ENCODE peak calls at places on chromosomes 5 and 9, in five cellular contexts. One of them, this sample, is unnamed.

GRCh38 chr5:133017964-133018363 is 8.4 kb downstream of the ZCCHC10 start:
- DNase-seq in lower lobe of right lung: no peak
- DNase-seq in WERI-Rb-1: no peak
- DNase-seq in tibial artery: no peak
- DNase-seq in pancreas: no peak
- DNase-seq in this sample: no peak

GRCh38 chr5:27130587-27130986 is 92.2 kb upstream of the CDH9 start:
- DNase-seq in pancreas: no peak
- DNase-seq in WERI-Rb-1: no peak
- DNase-seq in tibial artery: no peak
- DNase-seq in lower lobe of right lung: no peak
- DNase-seq in this sample: peak

GRCh38 chr5:1208743-1209551 is 7.6 kb downstream of the SLC6A19 start:
- DNase-seq in tibial artery: no peak
- DNase-seq in lower lobe of right lung: peak
- DNase-seq in pancreas: peak
- DNase-seq in WERI-Rb-1: peak
- DNase-seq in this sample: peak

GRCh38 chr9:4964540-4964939 is 20.5 kb upstream of the JAK2 start:
- DNase-seq in tibial artery: no peak
- DNase-seq in pancreas: no peak
- DNase-seq in lower lobe of right lung: no peak
- DNase-seq in WERI-Rb-1: no peak
- DNase-seq in this sample: no peak

GRCh38 chr5:151140686-151141459 is 16.7 kb downstream of the ANXA6 start:
- DNase-seq in pancreas: no peak
- DNase-seq in tibial artery: no peak
- DNase-seq in WERI-Rb-1: no peak
- DNase-seq in lower lobe of right lung: no peak
- DNase-seq in this sample: no peak

GRCh38 chr9:111897831-111898144 is 1.2 kb downstream of the UGCG start:
- DNase-seq in pancreas: no peak
- DNase-seq in lower lobe of right lung: no peak
- DNase-seq in tibial artery: no peak
- DNase-seq in WERI-Rb-1: no peak
- DNase-seq in this sample: peak

GRCh38 chr5:14257995-14258403 is 114.9 kb downstream of the TRIO start:
- DNase-seq in lower lobe of right lung: no peak
- DNase-seq in pancreas: no peak
- DNase-seq in tibial artery: no peak
- DNase-seq in WERI-Rb-1: no peak
- DNase-seq in this sample: no peak

GRCh38 chr9:104758974-104759373 is 5.0 kb upstream of the NIPSNAP3B start:
- DNase-seq in pancreas: no peak
- DNase-seq in tibial artery: no peak
- DNase-seq in WERI-Rb-1: no peak
- DNase-seq in lower lobe of right lung: no peak
- DNase-seq in this sample: no peak

GRCh38 chr5:68995847-68996204 is 98.0 kb upstream of the SLC30A5 start:
- DNase-seq in WERI-Rb-1: no peak
- DNase-seq in tibial artery: no peak
- DNase-seq in lower lobe of right lung: no peak
- DNase-seq in pancreas: no peak
- DNase-seq in this sample: no peak

GRCh38 chr5:61228691-61229280 is 66.5 kb upstream of the SMIM15 start:
- DNase-seq in WERI-Rb-1: no peak
- DNase-seq in pancreas: no peak
- DNase-seq in tibial artery: no peak
- DNase-seq in lower lobe of right lung: no peak
- DNase-seq in this sample: no peak

GRCh38 chr5:43038523-43038989 is 1.6 kb downstream of the ANXA2R start:
- DNase-seq in pancreas: no peak
- DNase-seq in lower lobe of right lung: no peak
- DNase-seq in WERI-Rb-1: no peak
- DNase-seq in tibial artery: no peak
- DNase-seq in this sample: no peak

GRCh38 chr5:17305964-17306725 is 88.7 kb downstream of the BASP1 start:
- DNase-seq in WERI-Rb-1: no peak
- DNase-seq in lower lobe of right lung: peak
- DNase-seq in tibial artery: peak
- DNase-seq in pancreas: peak
- DNase-seq in this sample: no peak

GRCh38 chr5:35009657-35010056 is 38.1 kb downstream of the AGXT2 start:
- DNase-seq in WERI-Rb-1: no peak
- DNase-seq in pancreas: no peak
- DNase-seq in tibial artery: no peak
- DNase-seq in lower lobe of right lung: no peak
- DNase-seq in this sample: peak

GRCh38 chr5:173488144-173488543 is 128.3 kb downstream of the BOD1 start:
- DNase-seq in pancreas: no peak
- DNase-seq in WERI-Rb-1: no peak
- DNase-seq in lower lobe of right lung: no peak
- DNase-seq in tibial artery: peak
- DNase-seq in this sample: no peak

GRCh38 chr5:180935203-180935602 is 36.2 kb downstream of the BTNL8 start:
- DNase-seq in WERI-Rb-1: no peak
- DNase-seq in pancreas: no peak
- DNase-seq in lower lobe of right lung: no peak
- DNase-seq in tibial artery: no peak
- DNase-seq in this sample: no peak

GRCh38 chr9:80881946-80882345 is 807.4 kb downstream of the TLE1 start:
- DNase-seq in pancreas: no peak
- DNase-seq in lower lobe of right lung: no peak
- DNase-seq in WERI-Rb-1: peak
- DNase-seq in tibial artery: no peak
- DNase-seq in this sample: peak

GRCh38 chr9:16062542-16063240 is 509.8 kb downstream of the CCDC171 start:
- DNase-seq in lower lobe of right lung: no peak
- DNase-seq in pancreas: no peak
- DNase-seq in WERI-Rb-1: no peak
- DNase-seq in tibial artery: no peak
- DNase-seq in this sample: peak

GRCh38 chr5:143673676-143674468 is 138.1 kb upstream of the HMHB1 start:
- DNase-seq in WERI-Rb-1: no peak
- DNase-seq in tibial artery: no peak
- DNase-seq in lower lobe of right lung: no peak
- DNase-seq in pancreas: no peak
- DNase-seq in this sample: no peak

GRCh38 chr5:140400730-140401361 is 787 bp upstream of the ANKHD1 start:
- DNase-seq in lower lobe of right lung: peak
- DNase-seq in WERI-Rb-1: peak
- DNase-seq in tibial artery: peak
- DNase-seq in pancreas: peak
- DNase-seq in this sample: peak

GRCh38 chr5:7271728-7272127 is 124.2 kb upstream of the ADCY2 start:
- DNase-seq in pancreas: no peak
- DNase-seq in WERI-Rb-1: no peak
- DNase-seq in lower lobe of right lung: no peak
- DNase-seq in tibial artery: no peak
- DNase-seq in this sample: no peak

GRCh38 chr5:6728795-6729183 is 15.6 kb downstream of the TENT4A start:
- DNase-seq in pancreas: no peak
- DNase-seq in lower lobe of right lung: no peak
- DNase-seq in tibial artery: no peak
- DNase-seq in WERI-Rb-1: no peak
- DNase-seq in this sample: no peak

GRCh38 chr5:119330367-119331183 is 25.2 kb upstream of the TNFAIP8 start:
- DNase-seq in WERI-Rb-1: no peak
- DNase-seq in pancreas: no peak
- DNase-seq in tibial artery: no peak
- DNase-seq in lower lobe of right lung: no peak
- DNase-seq in this sample: no peak

GRCh38 chr5:25295067-25295466 is 650.3 kb upstream of the CDH10 start:
- DNase-seq in pancreas: no peak
- DNase-seq in WERI-Rb-1: no peak
- DNase-seq in lower lobe of right lung: no peak
- DNase-seq in tibial artery: no peak
- DNase-seq in this sample: no peak

GRCh38 chr5:151016700-151017099 is 3.7 kb upstream of the GPX3 start:
- DNase-seq in lower lobe of right lung: peak
- DNase-seq in WERI-Rb-1: no peak
- DNase-seq in pancreas: no peak
- DNase-seq in tibial artery: peak
- DNase-seq in this sample: no peak

GRCh38 chr5:177456591-177456964 is 10.0 kb downstream of the PRR7 start:
- DNase-seq in WERI-Rb-1: no peak
- DNase-seq in tibial artery: no peak
- DNase-seq in lower lobe of right lung: no peak
- DNase-seq in pancreas: peak
- DNase-seq in this sample: no peak

GRCh38 chr5:177454397-177455035 is 7.9 kb downstream of the PRR7 start:
- DNase-seq in pancreas: peak
- DNase-seq in WERI-Rb-1: peak
- DNase-seq in lower lobe of right lung: peak
- DNase-seq in tibial artery: peak
- DNase-seq in this sample: peak

GRCh38 chr5:177457239-177458121 is 10.9 kb downstream of the PRR7 start:
- DNase-seq in lower lobe of right lung: peak
- DNase-seq in pancreas: peak
- DNase-seq in tibial artery: peak
- DNase-seq in WERI-Rb-1: peak
- DNase-seq in this sample: peak

GRCh38 chr5:177455036-177455660 is 8.5 kb downstream of the PRR7 start:
- DNase-seq in tibial artery: peak
- DNase-seq in lower lobe of right lung: peak
- DNase-seq in pancreas: peak
- DNase-seq in WERI-Rb-1: peak
- DNase-seq in this sample: peak

GRCh38 chr5:177455661-177456590 is 9.3 kb downstream of the PRR7 start:
- DNase-seq in tibial artery: peak
- DNase-seq in lower lobe of right lung: peak
- DNase-seq in WERI-Rb-1: peak
- DNase-seq in pancreas: peak
- DNase-seq in this sample: peak
- H3K27ac ChIP-seq in tibial artery: peak
- H3K27ac ChIP-seq in lower lobe of right lung: peak
- H3K27ac ChIP-seq in WERI-Rb-1: peak
- H3K27ac ChIP-seq in pancreas: peak
- H3K27ac ChIP-seq in this sample: peak

DNA sequence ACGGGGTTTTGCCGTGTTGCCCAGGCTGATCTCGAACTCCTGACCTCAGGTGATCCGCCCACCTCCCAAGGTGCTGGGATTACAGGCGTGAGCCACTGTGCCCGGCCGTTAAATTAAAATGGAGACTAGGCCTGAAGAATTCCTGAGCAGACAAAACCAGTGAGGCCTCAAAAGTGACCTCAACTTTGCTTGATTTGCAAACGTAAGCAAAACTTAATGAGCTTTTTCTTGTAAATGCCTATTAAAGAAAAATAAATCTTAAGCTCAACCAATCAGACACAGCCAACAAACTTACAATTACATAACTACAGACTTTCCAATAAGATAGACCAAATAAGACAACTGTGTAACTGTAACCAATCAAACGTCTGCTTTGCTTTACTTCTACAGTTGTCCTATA is 111.3 kb upstream of the SEMA6A start:
- DNase-seq in pancreas: no peak
- DNase-seq in WERI-Rb-1: no peak
- DNase-seq in lower lobe of right lung: no peak
- DNase-seq in tibial artery: no peak
- DNase-seq in this sample: no peak
- H3K27ac ChIP-seq in pancreas: no peak
- H3K27ac ChIP-seq in WERI-Rb-1: no peak
- H3K27ac ChIP-seq in lower lobe of right lung: no peak
- H3K27ac ChIP-seq in tibial artery: no peak
- H3K27ac ChIP-seq in this sample: no peak

DNA sequence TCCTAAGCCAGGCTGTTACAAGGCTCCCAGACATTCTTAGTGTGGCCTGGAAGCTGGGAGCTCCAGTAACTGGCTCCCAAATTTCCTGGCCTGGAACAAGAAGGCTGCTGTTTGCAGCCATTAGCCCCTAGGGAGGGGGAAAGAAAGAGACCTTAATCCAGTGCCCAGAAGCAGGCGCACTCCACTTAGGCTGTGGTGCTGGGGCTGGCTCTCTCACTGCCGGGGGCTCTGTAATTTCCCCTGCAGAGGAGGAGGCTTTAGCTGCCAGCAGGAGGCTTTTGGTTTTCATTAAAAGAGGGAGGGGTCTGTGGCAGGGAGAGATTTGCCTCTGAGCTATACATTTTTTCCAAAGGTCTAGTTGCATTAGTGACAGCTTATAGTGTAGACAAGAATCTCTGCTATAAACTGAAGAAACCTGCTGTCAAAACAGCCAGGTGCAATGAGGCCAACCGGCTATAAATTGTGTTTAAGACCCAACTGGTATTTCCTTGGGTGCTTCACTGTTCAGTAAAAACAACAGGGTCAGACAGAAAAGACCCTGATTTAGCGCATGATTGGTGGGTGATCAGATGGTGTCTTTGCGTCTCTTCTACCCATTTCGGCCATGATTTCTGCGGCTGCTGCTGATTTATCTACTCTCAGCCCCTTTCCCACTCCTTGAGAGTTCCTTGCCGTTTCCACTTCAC is 254.6 kb downstream of the AOPEP start:
- DNase-seq in lower lobe of right lung: no peak
- DNase-seq in WERI-Rb-1: peak
- DNase-seq in pancreas: no peak
- DNase-seq in tibial artery: no peak
- DNase-seq in this sample: no peak
- H3K27ac ChIP-seq in lower lobe of right lung: no peak
- H3K27ac ChIP-seq in WERI-Rb-1: no peak
- H3K27ac ChIP-seq in pancreas: no peak
- H3K27ac ChIP-seq in tibial artery: no peak
- H3K27ac ChIP-seq in this sample: peak

DNA sequence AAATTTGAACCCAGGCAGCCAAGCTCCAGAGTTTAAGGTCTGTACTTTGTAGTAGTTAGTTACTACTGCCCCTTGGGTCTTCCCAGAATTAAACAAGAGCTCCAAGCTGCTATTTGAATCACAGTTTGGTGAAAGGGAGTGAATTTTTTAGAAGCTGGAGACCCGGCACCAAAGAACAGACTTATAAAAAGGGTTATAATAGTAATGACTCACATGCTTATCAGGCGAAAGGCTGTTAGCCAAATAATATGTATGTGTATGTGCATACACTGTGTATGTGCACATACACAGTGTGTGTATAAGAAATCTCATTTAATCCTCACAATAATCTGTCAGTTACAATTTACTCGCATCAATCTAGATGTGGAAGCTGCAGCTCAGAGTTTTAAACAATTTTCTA is 59.5 kb upstream of the ITGA1 start:
- DNase-seq in WERI-Rb-1: no peak
- DNase-seq in pancreas: no peak
- DNase-seq in lower lobe of right lung: no peak
- DNase-seq in tibial artery: no peak
- DNase-seq in this sample: no peak
- H3K27ac ChIP-seq in WERI-Rb-1: no peak
- H3K27ac ChIP-seq in pancreas: no peak
- H3K27ac ChIP-seq in lower lobe of right lung: peak
- H3K27ac ChIP-seq in tibial artery: peak
- H3K27ac ChIP-seq in this sample: no peak

DNA sequence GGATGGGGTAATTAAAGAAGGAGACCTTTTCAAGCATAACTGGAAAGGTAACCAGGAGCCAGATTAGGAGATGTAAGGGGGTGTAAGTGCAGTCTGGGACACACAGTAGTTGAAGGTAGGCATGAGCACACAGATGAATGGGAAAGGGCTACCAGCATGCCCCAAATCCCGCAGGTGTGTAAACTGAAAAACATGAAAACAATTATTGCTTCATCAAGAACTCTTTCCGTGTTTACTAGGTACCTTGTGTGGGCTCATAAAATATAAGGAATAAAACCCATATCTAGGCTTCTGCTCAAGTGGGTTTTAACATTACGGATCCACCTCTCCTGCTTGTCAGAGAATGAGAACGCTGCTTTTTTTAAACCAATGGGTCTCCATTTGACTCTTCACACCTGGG is 1.1 kb downstream of the MAPKAP1 start:
- DNase-seq in pancreas: no peak
- DNase-seq in WERI-Rb-1: no peak
- DNase-seq in tibial artery: no peak
- DNase-seq in lower lobe of right lung: no peak
- DNase-seq in this sample: no peak
- H3K27ac ChIP-seq in pancreas: no peak
- H3K27ac ChIP-seq in WERI-Rb-1: no peak
- H3K27ac ChIP-seq in tibial artery: no peak
- H3K27ac ChIP-seq in lower lobe of right lung: peak
- H3K27ac ChIP-seq in this sample: no peak